ENCODE peak calls at places on chromosomes 2 and 18, in seven cellular contexts. S is OCI-LY7, F is endothelial cell, Y is fibroblast of pulmonary artery, U is dorsolateral prefrontal cortex, H is progenitor cell of endocrine pancreas, G is cardiac muscle cell. W is an unnamed sample.

GRCh38 chr2:201964631-201965206 is 68.9 kb upstream of the FZD7 start:
- DNase-seq in S (no peak), F (no peak), Y (peak; percentile 15), U (no peak), H (no peak), G (peak; percentile 42), W (no peak)

GRCh38 chr18:3466872-3467271 is 16.9 kb downstream of the TGIF1 start:
- DNase-seq in S (peak; percentile 54), F (peak; percentile 15), Y (no peak), U (no peak), H (no peak), G (no peak), W (no peak)

GRCh38 chr18:57931038-57931437 is 113.0 kb upstream of the NEDD4L start:
- DNase-seq in S (peak; percentile 23), F (no peak), Y (no peak), U (no peak), H (no peak), G (no peak), W (no peak)

GRCh38 chr18:55097406-55098170 is 138.3 kb upstream of the CCDC68 start:
- DNase-seq in S (no peak), F (no peak), Y (peak; percentile 51), U (no peak), H (no peak), G (no peak), W (peak; percentile 67)

GRCh38 chr2:101873543-101873942 is 118.2 kb upstream of the IL1R2 start:
- DNase-seq in S (peak; percentile 29), F (no peak), Y (peak; percentile 24), U (no peak), H (no peak), G (no peak), W (no peak)

GRCh38 chr2:238955648-238956531 is 108.0 kb downstream of the TWIST2 start:
- DNase-seq in S (no peak), F (no peak), Y (peak; percentile 29), U (no peak), H (no peak), G (no peak), W (peak; percentile 86)

GRCh38 chr2:237603718-237604362 is 13.3 kb upstream of the RAB17 start:
- DNase-seq in S (peak; percentile 24), F (peak; percentile 49), Y (peak; percentile 93), U (no peak), H (no peak), G (peak; percentile 85), W (peak; percentile 65)

GRCh38 chr2:240187989-240188590 is 47.6 kb upstream of the OTOS start:
- DNase-seq in S (no peak), F (no peak), Y (no peak), U (no peak), H (no peak), G (no peak), W (no peak)

GRCh38 chr18:49277395-49278036 is 182.9 kb downstream of the DYM start:
- DNase-seq in S (no peak), F (no peak), Y (peak; percentile 20), U (no peak), H (no peak), G (peak; percentile 11), W (peak; percentile 72)

GRCh38 chr2:113842919-113843736 is 46.8 kb upstream of the ACTR3 start:
- DNase-seq in S (no peak), F (no peak), Y (peak; percentile 63), U (no peak), H (no peak), G (peak; percentile 54), W (peak; percentile 78)

GRCh38 chr2:28401411-28401810 is 8.8 kb downstream of the FOSL2 start:
- DNase-seq in S (no peak), F (no peak), Y (no peak), U (no peak), H (no peak), G (no peak), W (no peak)

DNA sequence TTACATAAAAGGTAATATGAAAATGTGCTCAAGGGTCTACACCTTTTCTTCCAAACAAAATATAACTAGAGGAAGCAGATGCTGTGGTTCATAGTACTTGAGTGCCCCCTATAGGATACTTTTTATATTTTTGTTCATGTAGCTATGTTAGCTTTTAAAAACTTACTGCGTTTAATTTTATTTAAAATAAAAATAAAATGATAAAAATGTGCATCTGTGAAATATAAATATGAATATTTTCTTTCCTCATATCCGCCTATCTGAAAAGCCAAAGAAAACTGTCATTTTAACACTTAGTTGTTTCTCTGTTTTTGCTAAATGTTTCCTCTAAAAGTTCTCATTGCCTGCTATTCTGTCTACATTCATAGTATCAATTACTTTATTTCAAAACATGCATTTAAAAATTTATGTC is 9.6 kb upstream of the LRP1B start:
- DNase-seq in S (peak; percentile 33), F (no peak), Y (peak; percentile 55), U (no peak), H (no peak), G (peak; percentile 47), W (peak; percentile 25)
- TF ChIP-seq CTCF in S (peak; percentile 86), F (peak; percentile 75), Y (peak; percentile 56), U (peak; percentile 90), H (peak; percentile 85), G (peak; percentile 54), W (peak; percentile 58)

GRCh38 chr2:96918092-96918753 is 48.3 kb upstream of the SEMA4C start:
- DNase-seq in S (no peak), F (no peak), Y (no peak), U (no peak), H (no peak), G (no peak), W (no peak)

GRCh38 chr2:96917008-96917575 is 47.2 kb upstream of the SEMA4C start:
- DNase-seq in S (no peak), F (no peak), Y (no peak), U (no peak), H (no peak), G (no peak), W (no peak)

GRCh38 chr2:96918754-96919550 is 49.1 kb upstream of the SEMA4C start:
- DNase-seq in S (no peak), F (no peak), Y (no peak), U (no peak), H (no peak), G (no peak), W (no peak)

GRCh38 chr2:96914332-96914731 is 44.5 kb upstream of the SEMA4C start:
- DNase-seq in S (no peak), F (no peak), Y (peak; percentile 50), U (no peak), H (no peak), G (peak; percentile 56), W (peak; percentile 74)

GRCh38 chr2:96916156-96917007 is 46.5 kb upstream of the SEMA4C start:
- DNase-seq in S (no peak), F (no peak), Y (no peak), U (peak; percentile 58), H (no peak), G (no peak), W (no peak)
- TF ChIP-seq CTCF in S (no peak), F (no peak), Y (no peak), U (peak; percentile 64), H (no peak), G (no peak), W (no peak)

DNA sequence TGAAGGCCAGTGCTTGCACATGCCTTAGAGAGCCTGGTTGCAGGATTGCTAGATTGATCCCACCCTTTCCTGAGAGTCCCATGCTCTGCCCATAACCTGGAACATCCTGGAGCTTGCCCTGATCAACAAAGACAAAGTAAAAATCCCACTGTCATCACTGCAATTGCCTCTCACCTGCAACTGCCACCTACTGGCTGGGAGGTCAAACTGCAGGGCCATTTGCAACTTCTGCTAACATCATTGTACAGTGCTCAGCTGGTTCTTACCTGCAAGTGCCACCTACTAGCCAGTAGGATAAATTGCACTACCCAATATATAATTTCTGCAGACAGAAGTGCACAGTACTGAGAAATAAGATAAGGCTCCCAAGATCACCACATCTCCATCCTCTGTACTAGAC is 947.5 kb downstream of the CPS1 start:
- DNase-seq in S (peak; percentile 18), F (no peak), Y (no peak), U (no peak), H (no peak), G (no peak), W (no peak)
- TF ChIP-seq CTCF in S (peak; percentile 83), F (peak; percentile 42), Y (no peak), U (no peak), H (no peak), G (no peak), W (peak; percentile 21)

DNA sequence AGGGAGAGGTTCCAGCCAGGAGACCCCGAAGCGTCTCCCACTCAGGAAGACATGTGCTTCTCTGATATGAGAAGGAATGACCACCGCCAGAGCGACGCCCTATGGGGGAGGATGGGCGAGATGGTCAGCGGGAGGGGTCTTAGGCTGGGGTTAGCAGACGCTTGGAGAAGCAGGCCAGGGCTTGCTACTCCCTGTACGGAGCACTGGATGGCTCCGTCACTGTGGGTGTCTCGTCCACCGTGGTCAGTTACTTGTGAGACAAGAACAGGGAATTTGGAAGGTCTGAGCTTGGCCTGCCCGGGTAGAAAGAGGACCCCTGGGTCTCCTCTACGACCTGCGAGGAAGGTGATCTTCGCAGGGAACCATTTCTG is 39.8 kb downstream of the TMEM18 start:
- DNase-seq in S (no peak), F (no peak), Y (no peak), U (no peak), H (no peak), G (no peak), W (no peak)
- TF ChIP-seq CTCF in S (no peak), F (no peak), Y (no peak), U (no peak), H (no peak), G (no peak), W (no peak)

GRCh38 chr2:39492095-39492590 is 55.1 kb upstream of the MAP4K3 start:
- DNase-seq in S (peak; percentile 94), F (no peak), Y (peak; percentile 94), U (no peak), H (no peak), G (peak; percentile 95), W (peak; percentile 98)

GRCh38 chr2:39491653-39492052 is 54.6 kb upstream of the MAP4K3 start:
- DNase-seq in S (no peak), F (no peak), Y (no peak), U (no peak), H (no peak), G (no peak), W (no peak)

GRCh38 chr2:39492701-39493100 is 55.6 kb upstream of the MAP4K3 start:
- DNase-seq in S (no peak), F (no peak), Y (no peak), U (no peak), H (no peak), G (no peak), W (no peak)

GRCh38 chr2:39497077-39497867 is 60.2 kb upstream of the MAP4K3 start:
- DNase-seq in S (no peak), F (no peak), Y (peak; percentile 75), U (no peak), H (no peak), G (peak; percentile 76), W (no peak)

DNA sequence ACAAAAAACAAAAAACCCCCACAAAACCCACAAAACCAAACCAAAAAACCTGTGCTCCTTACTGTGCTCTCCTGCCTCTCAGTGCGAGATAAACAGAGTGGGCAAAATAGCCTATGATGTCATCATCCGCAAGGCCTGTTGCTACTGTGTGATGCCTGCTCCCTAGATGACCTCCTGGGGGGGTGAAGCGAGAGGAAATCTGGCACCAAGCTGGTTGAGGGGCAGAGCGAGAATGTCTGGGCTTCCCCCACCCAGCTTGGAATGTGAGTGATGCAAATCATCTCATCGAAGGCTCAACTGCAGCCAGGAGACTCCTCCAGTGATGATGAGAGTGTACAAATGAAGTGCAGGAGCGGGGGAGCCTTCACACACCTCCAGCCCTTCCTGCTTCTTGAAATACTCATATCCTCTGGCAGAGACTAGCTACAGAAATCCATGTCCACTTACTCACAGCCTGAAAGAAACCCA is 57.7 kb upstream of the MAP4K3 start:
- DNase-seq in S (no peak), F (no peak), Y (peak; percentile 97), U (peak; percentile 48), H (no peak), G (peak; percentile 97), W (peak; percentile 99)
- TF ChIP-seq CTCF in S (no peak), F (no peak), Y (no peak), U (no peak), H (no peak), G (no peak), W (no peak)